ENCODE peak calls at places on chromosomes 3 and 15, in eight cellular contexts. X is tibial nerve, D is neural crest cell, S is GM13976, C is endothelial cell, A is choroid plexus epithelial cell, W is mammary epithelial cell, Q is Panc1. B is an unnamed sample.

GRCh38 chr3:118772036-118773030 is 262.3 kb downstream of the IGSF11 start:
- DNase-seq in X (no peak), D (no peak), S (peak; percentile 25), C (no peak), A (peak; percentile 0), W (peak; percentile 2), Q (no peak), B (no peak)

GRCh38 chr3:170809021-170809974 is 60.7 kb downstream of the RPL22L1 start:
- DNase-seq in X (peak; percentile 38), D (peak; percentile 6), S (peak; percentile 21), C (peak; percentile 44), A (peak; percentile 90), W (peak; percentile 93), Q (peak; percentile 59), B (peak; percentile 34)

GRCh38 chr15:66014639-66015182 is 145.4 kb downstream of the RAB11A start:
- DNase-seq in X (no peak), D (no peak), S (no peak), C (no peak), A (no peak), W (peak; percentile 14), Q (no peak), B (no peak)

GRCh38 chr15:26179906-26180305 is 316.8 kb upstream of the ATP10A start:
- DNase-seq in X (no peak), D (no peak), S (no peak), C (peak; percentile 32), A (no peak), W (no peak), Q (no peak), B (peak; percentile 11)

GRCh38 chr3:179956416-179956830 is 80.3 kb downstream of the PEX5L start:
- DNase-seq in X (no peak), D (no peak), S (peak; percentile 21), C (no peak), A (no peak), W (no peak), Q (no peak), B (no peak)

GRCh38 chr3:132006605-132007204 is 28.1 kb downstream of the CPNE4 start:
- DNase-seq in X (peak; percentile 16), D (peak; percentile 32), S (peak; percentile 15), C (peak; percentile 62), A (peak; percentile 68), W (peak; percentile 55), Q (peak; percentile 33), B (peak; percentile 40)

GRCh38 chr3:63656791-63657190 is 4.3 kb downstream of the SNTN start:
- DNase-seq in X (no peak), D (no peak), S (no peak), C (no peak), A (peak; percentile 44), W (peak; percentile 21), Q (no peak), B (no peak)

GRCh38 chr3:100850721-100851120 is 141.4 kb downstream of the TFG start:
- DNase-seq in X (no peak), D (no peak), S (no peak), C (no peak), A (no peak), W (no peak), Q (no peak), B (no peak)

GRCh38 chr3:17258823-17259436 is 374.2 kb downstream of the PLCL2 start:
- DNase-seq in X (peak; percentile 39), D (peak; percentile 3), S (peak; percentile 63), C (peak; percentile 23), A (peak; percentile 58), W (peak; percentile 12), Q (peak; percentile 12), B (peak; percentile 4)

GRCh38 chr3:155701882-155702465 is 42.9 kb downstream of the PLCH1 start:
- DNase-seq in X (peak; percentile 43), D (no peak), S (peak; percentile 37), C (no peak), A (peak; percentile 73), W (peak; percentile 32), Q (no peak), B (peak; percentile 8)

GRCh38 chr3:14521611-14522010 is 18.5 kb downstream of the GRIP2 start:
- DNase-seq in X (no peak), D (no peak), S (no peak), C (no peak), A (no peak), W (no peak), Q (no peak), B (no peak)

GRCh38 chr3:10187295-10187876 is 22.7 kb downstream of the IRAK2 start:
- DNase-seq in X (no peak), D (no peak), S (no peak), C (no peak), A (no peak), W (peak; percentile 40), Q (no peak), B (no peak)

GRCh38 chr3:12462159-12462962 is 21.9 kb upstream of the TSEN2 start:
- DNase-seq in X (no peak), D (no peak), S (no peak), C (peak; percentile 24), A (no peak), W (no peak), Q (no peak), B (no peak)

GRCh38 chr15:88641959-88642452 is 3.2 kb downstream of the ISG20 start:
- DNase-seq in X (no peak), D (no peak), S (no peak), C (no peak), A (no peak), W (no peak), Q (no peak), B (no peak)

GRCh38 chr3:106359692-106360091 is 490.9 kb upstream of the CBLB start:
- DNase-seq in X (no peak), D (no peak), S (no peak), C (no peak), A (no peak), W (no peak), Q (no peak), B (no peak)

GRCh38 chr15:88219623-88220022 is 36.9 kb downstream of the NTRK3 start:
- DNase-seq in X (no peak), D (no peak), S (no peak), C (no peak), A (no peak), W (no peak), Q (no peak), B (no peak)

GRCh38 chr15:65303687-65304392 is 637 bp upstream of the RNU5B-1 start:
- DNase-seq in X (peak; percentile 79), D (no peak), S (no peak), C (no peak), A (peak; percentile 71), W (peak; percentile 66), Q (no peak), B (peak; percentile 36)

DNA sequence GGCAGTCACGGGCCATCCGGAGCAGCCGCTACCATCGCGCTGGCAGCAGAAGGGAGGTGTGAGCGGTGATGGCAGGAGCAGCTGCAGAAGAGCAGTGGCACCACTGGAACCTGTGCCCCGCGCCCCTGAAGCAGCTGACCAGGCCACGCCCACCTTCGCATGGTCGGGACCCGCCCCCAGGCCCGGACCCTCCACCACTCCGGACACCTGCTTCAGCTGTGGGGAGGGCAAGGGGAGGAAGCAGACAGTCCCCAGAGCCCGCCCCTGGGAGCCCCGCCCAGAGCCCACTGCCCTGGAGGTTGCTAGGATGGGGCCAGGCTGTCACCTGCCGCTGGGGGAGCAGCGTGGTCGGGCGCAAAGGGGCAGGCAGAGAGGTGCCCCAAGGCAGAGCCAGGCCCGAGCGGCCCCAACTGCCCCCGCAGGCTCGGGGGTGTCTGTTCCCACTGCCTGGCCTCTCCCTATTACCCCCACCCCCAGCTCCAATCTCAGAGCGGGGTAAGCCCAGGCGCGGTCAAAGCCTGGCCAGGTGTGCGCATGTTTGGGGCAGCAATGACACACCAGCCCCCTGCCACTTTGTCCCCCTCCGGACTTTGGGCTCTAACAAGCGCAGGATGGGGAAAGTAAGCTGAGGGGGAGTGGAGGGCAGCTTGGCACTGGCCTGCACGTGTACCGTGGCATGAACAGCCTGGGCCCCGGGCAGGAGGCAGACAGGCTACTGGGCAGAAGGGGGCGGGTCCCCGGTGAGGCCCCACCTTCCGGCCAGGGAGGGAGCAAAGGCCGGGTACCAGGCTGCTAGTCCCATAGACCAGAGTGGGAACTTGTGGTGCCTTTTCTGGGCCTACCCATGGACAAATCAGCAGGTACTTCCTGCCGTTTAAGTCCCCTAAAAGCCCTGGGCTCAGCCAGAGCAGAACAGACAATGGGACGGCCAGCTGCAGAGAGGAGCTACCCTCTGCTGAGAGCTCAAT is 8.7 kb downstream of the SPCS1 start:
- DNase-seq in X (no peak), D (peak; percentile 23), S (no peak), C (peak; percentile 52), A (no peak), W (no peak), Q (no peak), B (peak; percentile 65)
- TF ChIP-seq CTCF in X (no peak), D (no peak), S (no peak), C (no peak), A (no peak), W (no peak), Q (no peak), B (no peak)

GRCh38 chr3:147945968-147946519 is 536.9 kb downstream of the ZIC1 start:
- DNase-seq in X (peak; percentile 48), D (no peak), S (peak; percentile 32), C (no peak), A (peak; percentile 98), W (peak; percentile 48), Q (peak; percentile 42), B (peak; percentile 5)
- TF ChIP-seq CTCF in X (peak; percentile 59), D (peak; percentile 62), S (peak; percentile 31), C (peak; percentile 28), A (peak; percentile 90), W (peak; percentile 68), Q (peak; percentile 73), B (peak; percentile 33)

GRCh38 chr3:40847571-40847992 is 322.8 kb downstream of the ZNF621 start:
- DNase-seq in X (peak; percentile 22), D (no peak), S (no peak), C (peak; percentile 58), A (peak; percentile 84), W (peak; percentile 12), Q (no peak), B (no peak)
- TF ChIP-seq CTCF in X (no peak), D (no peak), S (no peak), C (no peak), A (peak; percentile 55), W (peak; percentile 25), Q (no peak), B (no peak)

GRCh38 chr15:45855210-45855906 is 220.5 kb downstream of the SQOR start:
- DNase-seq in X (no peak), D (no peak), S (no peak), C (no peak), A (no peak), W (peak; percentile 20), Q (no peak), B (no peak)
- TF ChIP-seq CTCF in X (no peak), D (no peak), S (no peak), C (no peak), A (no peak), W (no peak), Q (no peak), B (no peak)

GRCh38 chr3:194070634-194071409 is 65.1 kb upstream of the HES1 start:
- DNase-seq in X (peak; percentile 37), D (peak; percentile 53), S (peak; percentile 96), C (peak; percentile 63), A (peak; percentile 98), W (peak; percentile 95), Q (no peak), B (peak; percentile 83)
- TF ChIP-seq CTCF in X (no peak), D (no peak), S (no peak), C (no peak), A (no peak), W (no peak), Q (peak; percentile 8), B (no peak)

DNA sequence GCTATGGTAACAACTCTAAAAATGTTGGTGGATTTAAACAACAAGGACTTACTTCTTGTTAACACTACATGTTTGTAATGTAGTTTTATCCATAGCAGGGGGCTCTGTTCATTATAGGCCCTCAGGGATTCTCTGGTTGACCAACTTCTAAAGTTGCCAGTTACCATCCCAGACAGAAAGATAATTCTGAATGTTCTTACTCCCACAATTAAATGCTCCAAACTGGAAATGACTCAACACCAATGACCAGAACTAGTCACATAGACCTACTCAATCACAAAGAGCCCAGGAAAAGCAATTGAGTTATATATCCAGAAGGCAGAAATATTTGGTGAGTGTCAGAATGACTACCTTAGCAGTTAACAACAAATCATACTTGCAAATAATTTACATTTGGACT is 199.3 kb upstream of the UMPS start:
- DNase-seq in X (no peak), D (no peak), S (no peak), C (no peak), A (no peak), W (peak; percentile 28), Q (no peak), B (no peak)
- TF ChIP-seq CTCF in X (no peak), D (no peak), S (no peak), C (no peak), A (no peak), W (no peak), Q (no peak), B (no peak)

B was measured in nephron progenitor cell.